ENCODE peak calls at places on chromosomes 1 and 21, in five cellular contexts. One of them, this sample, is unnamed.

GRCh38 chr21:42685036-42685435 is 31.6 kb downstream of the PDE9A start:
- DNase-seq in CD4-positive, CD25-positive, alpha-beta regulatory T cell: no peak
- DNase-seq in thoracic aorta: no peak
- DNase-seq in right cardiac atrium: no peak
- DNase-seq in iPS DF 6.9: no peak
- DNase-seq in this sample: no peak

GRCh38 chr1:182671779-182672486 is 12.5 kb downstream of the RGS8 start:
- DNase-seq in CD4-positive, CD25-positive, alpha-beta regulatory T cell: no peak
- DNase-seq in thoracic aorta: no peak
- DNase-seq in iPS DF 6.9: no peak
- DNase-seq in right cardiac atrium: no peak
- DNase-seq in this sample: peak; percentile 77

GRCh38 chr1:45876000-45876399 is 72.6 kb downstream of the MAST2 start:
- DNase-seq in thoracic aorta: no peak
- DNase-seq in CD4-positive, CD25-positive, alpha-beta regulatory T cell: no peak
- DNase-seq in iPS DF 6.9: no peak
- DNase-seq in right cardiac atrium: no peak
- DNase-seq in this sample: peak; percentile 82

GRCh38 chr1:201009967-201010645 is 13.4 kb downstream of the KIF21B start:
- DNase-seq in thoracic aorta: no peak
- DNase-seq in iPS DF 6.9: no peak
- DNase-seq in right cardiac atrium: no peak
- DNase-seq in CD4-positive, CD25-positive, alpha-beta regulatory T cell: no peak
- DNase-seq in this sample: no peak

GRCh38 chr1:93143136-93143535 is 37.1 kb downstream of the TMED5 start:
- DNase-seq in thoracic aorta: no peak
- DNase-seq in right cardiac atrium: no peak
- DNase-seq in iPS DF 6.9: no peak
- DNase-seq in CD4-positive, CD25-positive, alpha-beta regulatory T cell: no peak
- DNase-seq in this sample: no peak

GRCh38 chr1:53540604-53541262 is 81.5 kb downstream of the DMRTB1 start:
- DNase-seq in CD4-positive, CD25-positive, alpha-beta regulatory T cell: no peak
- DNase-seq in right cardiac atrium: peak; percentile 0
- DNase-seq in thoracic aorta: no peak
- DNase-seq in iPS DF 6.9: no peak
- DNase-seq in this sample: no peak

GRCh38 chr1:240104662-240105061 is 13.0 kb downstream of the FMN2 start:
- DNase-seq in iPS DF 6.9: no peak
- DNase-seq in CD4-positive, CD25-positive, alpha-beta regulatory T cell: no peak
- DNase-seq in thoracic aorta: no peak
- DNase-seq in right cardiac atrium: no peak
- DNase-seq in this sample: no peak

GRCh38 chr1:102732927-102733326 is 375.4 kb downstream of the COL11A1 start:
- DNase-seq in CD4-positive, CD25-positive, alpha-beta regulatory T cell: no peak
- DNase-seq in thoracic aorta: no peak
- DNase-seq in right cardiac atrium: no peak
- DNase-seq in iPS DF 6.9: no peak
- DNase-seq in this sample: no peak

GRCh38 chr1:206738370-206739366 is 31.9 kb upstream of the IL19 start:
- DNase-seq in iPS DF 6.9: no peak
- DNase-seq in CD4-positive, CD25-positive, alpha-beta regulatory T cell: no peak
- DNase-seq in right cardiac atrium: no peak
- DNase-seq in thoracic aorta: no peak
- DNase-seq in this sample: peak; percentile 46

GRCh38 chr1:108533351-108534083 is 26.4 kb upstream of the EEIG2 start:
- DNase-seq in right cardiac atrium: no peak
- DNase-seq in iPS DF 6.9: no peak
- DNase-seq in thoracic aorta: no peak
- DNase-seq in CD4-positive, CD25-positive, alpha-beta regulatory T cell: no peak
- DNase-seq in this sample: no peak

GRCh38 chr1:209595599-209595998 is 12.1 kb downstream of the CAMK1G start:
- DNase-seq in iPS DF 6.9: no peak
- DNase-seq in CD4-positive, CD25-positive, alpha-beta regulatory T cell: no peak
- DNase-seq in thoracic aorta: no peak
- DNase-seq in right cardiac atrium: no peak
- DNase-seq in this sample: no peak

GRCh38 chr1:40132383-40133121 is 28.6 kb upstream of the RLF start:
- DNase-seq in CD4-positive, CD25-positive, alpha-beta regulatory T cell: no peak
- DNase-seq in iPS DF 6.9: no peak
- DNase-seq in thoracic aorta: no peak
- DNase-seq in right cardiac atrium: peak; percentile 10
- DNase-seq in this sample: no peak

GRCh38 chr1:54754045-54754444 is 10.3 kb downstream of the PARS2 start:
- DNase-seq in CD4-positive, CD25-positive, alpha-beta regulatory T cell: no peak
- DNase-seq in right cardiac atrium: no peak
- DNase-seq in iPS DF 6.9: no peak
- DNase-seq in thoracic aorta: no peak
- DNase-seq in this sample: no peak

GRCh38 chr1:43979528-43980254 is 681 bp downstream of the B4GALT2 start:
- DNase-seq in right cardiac atrium: peak; percentile 77
- DNase-seq in thoracic aorta: no peak
- DNase-seq in CD4-positive, CD25-positive, alpha-beta regulatory T cell: no peak
- DNase-seq in iPS DF 6.9: no peak
- DNase-seq in this sample: peak; percentile 89

GRCh38 chr1:36657826-36658225 is 175.1 kb upstream of the CSF3R start:
- DNase-seq in right cardiac atrium: no peak
- DNase-seq in CD4-positive, CD25-positive, alpha-beta regulatory T cell: no peak
- DNase-seq in thoracic aorta: no peak
- DNase-seq in iPS DF 6.9: no peak
- DNase-seq in this sample: no peak

GRCh38 chr1:43531453-43531905 is 796 bp downstream of the PTPRF start:
- DNase-seq in thoracic aorta: no peak
- DNase-seq in CD4-positive, CD25-positive, alpha-beta regulatory T cell: no peak
- DNase-seq in right cardiac atrium: peak; percentile 38
- DNase-seq in iPS DF 6.9: no peak
- DNase-seq in this sample: no peak

GRCh38 chr21:15617968-15618367 is 111.8 kb upstream of the USP25 start:
- DNase-seq in CD4-positive, CD25-positive, alpha-beta regulatory T cell: no peak
- DNase-seq in thoracic aorta: no peak
- DNase-seq in right cardiac atrium: no peak
- DNase-seq in iPS DF 6.9: no peak
- DNase-seq in this sample: no peak

GRCh38 chr1:208238710-208239517 is 5.3 kb downstream of the PLXNA2 start:
- DNase-seq in right cardiac atrium: no peak
- DNase-seq in iPS DF 6.9: no peak
- DNase-seq in thoracic aorta: no peak
- DNase-seq in CD4-positive, CD25-positive, alpha-beta regulatory T cell: no peak
- DNase-seq in this sample: peak; percentile 70

GRCh38 chr1:59007429-59007819 is 223.6 kb upstream of the JUN start:
- DNase-seq in right cardiac atrium: no peak
- DNase-seq in CD4-positive, CD25-positive, alpha-beta regulatory T cell: no peak
- DNase-seq in thoracic aorta: no peak
- DNase-seq in iPS DF 6.9: no peak
- DNase-seq in this sample: no peak

GRCh38 chr1:59006932-59007331 is 223.1 kb upstream of the JUN start:
- DNase-seq in CD4-positive, CD25-positive, alpha-beta regulatory T cell: no peak
- DNase-seq in right cardiac atrium: no peak
- DNase-seq in thoracic aorta: no peak
- DNase-seq in iPS DF 6.9: no peak
- DNase-seq in this sample: no peak

GRCh38 chr1:59006309-59006698 is 222.5 kb upstream of the JUN start:
- DNase-seq in CD4-positive, CD25-positive, alpha-beta regulatory T cell: no peak
- DNase-seq in thoracic aorta: no peak
- DNase-seq in iPS DF 6.9: no peak
- DNase-seq in right cardiac atrium: no peak
- DNase-seq in this sample: no peak

GRCh38 chr1:59007820-59008598 is 224.2 kb upstream of the JUN start:
- DNase-seq in right cardiac atrium: no peak
- DNase-seq in iPS DF 6.9: no peak
- DNase-seq in CD4-positive, CD25-positive, alpha-beta regulatory T cell: no peak
- DNase-seq in thoracic aorta: no peak
- DNase-seq in this sample: no peak

DNA sequence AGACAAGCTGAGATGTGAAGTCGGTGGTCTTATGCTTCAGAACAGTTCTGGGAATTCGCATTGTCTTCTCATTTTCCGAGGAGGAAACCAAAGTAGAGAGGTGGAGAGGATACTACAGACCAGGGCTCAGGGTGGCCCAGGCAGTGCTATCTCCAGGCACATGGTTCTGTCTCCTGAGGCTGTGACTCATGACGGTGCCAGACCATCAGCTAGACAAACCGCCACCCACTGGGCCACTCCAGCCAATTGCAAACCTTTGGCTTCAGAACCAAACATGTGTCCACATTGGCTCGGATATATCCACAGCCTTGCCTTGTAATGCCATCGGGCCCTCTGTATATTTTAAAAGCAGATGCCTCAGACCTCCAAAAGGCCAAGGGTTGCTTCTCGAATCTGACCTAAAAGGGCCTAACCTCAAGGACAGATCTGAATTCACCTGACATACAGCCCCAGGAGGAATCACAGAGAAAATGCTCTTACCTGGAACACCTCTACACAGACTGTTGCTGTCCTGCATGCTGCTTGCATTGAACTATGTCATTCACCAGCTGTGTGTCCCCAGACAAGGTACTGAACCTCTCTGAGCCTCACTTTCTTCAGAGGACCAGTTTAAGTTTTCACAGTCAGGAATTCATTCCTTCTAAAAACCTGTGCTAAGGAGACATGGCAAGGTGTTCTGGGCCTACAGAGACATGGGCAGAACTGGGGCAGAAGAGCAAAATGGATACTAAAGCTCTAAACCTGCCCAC is 224.9 kb upstream of the JUN start:
- DNase-seq in iPS DF 6.9: no peak
- DNase-seq in right cardiac atrium: peak; percentile 29
- DNase-seq in CD4-positive, CD25-positive, alpha-beta regulatory T cell: no peak
- DNase-seq in thoracic aorta: no peak
- DNase-seq in this sample: no peak
- H3K4me1 ChIP-seq in iPS DF 6.9: no peaks in the 10 kb centered on the region
- H3K4me1 ChIP-seq in right cardiac atrium: peaks cover 10% of the 10 kb centered on the region
- H3K4me1 ChIP-seq in CD4-positive, CD25-positive, alpha-beta regulatory T cell: peaks cover 10% of the 10 kb centered on the region
- H3K4me1 ChIP-seq in thoracic aorta: peaks cover 36% of the 10 kb centered on the region
- H3K4me1 ChIP-seq in this sample: no peaks in the 10 kb centered on the region

GRCh38 chr1:154433161-154433681 is 28.1 kb downstream of the IL6R start:
- DNase-seq in thoracic aorta: no peak
- DNase-seq in right cardiac atrium: peak; percentile 56
- DNase-seq in iPS DF 6.9: no peak
- DNase-seq in CD4-positive, CD25-positive, alpha-beta regulatory T cell: no peak
- DNase-seq in this sample: peak; percentile 40

GRCh38 chr1:154430903-154431302 is 25.8 kb downstream of the IL6R start:
- DNase-seq in right cardiac atrium: no peak
- DNase-seq in CD4-positive, CD25-positive, alpha-beta regulatory T cell: no peak
- DNase-seq in iPS DF 6.9: no peak
- DNase-seq in thoracic aorta: no peak
- DNase-seq in this sample: peak; percentile 45

GRCh38 chr1:154429118-154429517 is 24.0 kb downstream of the IL6R start:
- DNase-seq in iPS DF 6.9: no peak
- DNase-seq in CD4-positive, CD25-positive, alpha-beta regulatory T cell: no peak
- DNase-seq in right cardiac atrium: no peak
- DNase-seq in thoracic aorta: no peak
- DNase-seq in this sample: no peak

GRCh38 chr1:154429841-154430611 is 24.9 kb downstream of the IL6R start:
- DNase-seq in thoracic aorta: no peak
- DNase-seq in iPS DF 6.9: no peak
- DNase-seq in right cardiac atrium: no peak
- DNase-seq in CD4-positive, CD25-positive, alpha-beta regulatory T cell: no peak
- DNase-seq in this sample: no peak

DNA sequence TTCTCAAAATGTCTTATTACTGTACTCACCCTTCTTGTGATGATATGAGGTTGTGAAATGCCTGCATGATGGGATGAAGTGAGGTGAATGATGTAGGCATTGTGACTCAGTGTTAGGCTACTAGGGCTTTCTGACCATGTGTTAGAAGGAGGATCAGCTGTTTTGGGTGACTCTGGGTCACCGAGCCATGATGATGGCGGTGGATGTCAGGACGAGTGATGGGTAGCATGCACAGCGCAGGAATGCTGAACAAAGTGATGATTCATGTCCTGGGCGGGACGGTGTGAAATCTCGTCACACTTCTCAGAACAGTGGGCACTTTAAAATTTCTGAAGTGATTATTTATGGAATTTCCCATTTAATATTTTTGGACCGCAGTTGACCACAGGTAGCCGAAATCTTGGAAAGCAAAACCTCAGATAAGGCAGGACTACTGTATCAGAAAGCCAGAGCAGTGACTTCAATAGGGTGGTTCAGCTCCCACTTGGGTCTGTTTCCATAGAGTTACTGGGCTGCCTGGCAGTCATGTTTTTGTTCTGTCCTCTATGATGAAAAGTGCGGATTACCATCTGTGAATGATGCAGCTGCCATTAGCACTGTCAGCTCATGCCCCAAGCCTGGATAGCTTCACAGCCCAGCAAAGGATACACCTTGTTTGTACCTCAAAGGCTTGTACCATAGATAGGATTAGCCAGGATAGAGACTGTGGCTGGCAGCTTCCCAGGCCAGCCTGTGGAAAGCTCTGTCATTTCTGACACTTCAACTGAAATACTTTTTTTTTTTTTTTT is 26.6 kb downstream of the IL6R start:
- DNase-seq in CD4-positive, CD25-positive, alpha-beta regulatory T cell: no peak
- DNase-seq in thoracic aorta: peak; percentile 42
- DNase-seq in iPS DF 6.9: no peak
- DNase-seq in right cardiac atrium: peak; percentile 64
- DNase-seq in this sample: peak; percentile 38
- H3K4me1 ChIP-seq in CD4-positive, CD25-positive, alpha-beta regulatory T cell: peaks cover 52% of the 10 kb centered on the region
- H3K4me1 ChIP-seq in thoracic aorta: peaks cover 24% of the 10 kb centered on the region
- H3K4me1 ChIP-seq in iPS DF 6.9: peaks cover 5% of the 10 kb centered on the region
- H3K4me1 ChIP-seq in right cardiac atrium: peaks cover 31% of the 10 kb centered on the region
- H3K4me1 ChIP-seq in this sample: no peaks in the 10 kb centered on the region

DNA sequence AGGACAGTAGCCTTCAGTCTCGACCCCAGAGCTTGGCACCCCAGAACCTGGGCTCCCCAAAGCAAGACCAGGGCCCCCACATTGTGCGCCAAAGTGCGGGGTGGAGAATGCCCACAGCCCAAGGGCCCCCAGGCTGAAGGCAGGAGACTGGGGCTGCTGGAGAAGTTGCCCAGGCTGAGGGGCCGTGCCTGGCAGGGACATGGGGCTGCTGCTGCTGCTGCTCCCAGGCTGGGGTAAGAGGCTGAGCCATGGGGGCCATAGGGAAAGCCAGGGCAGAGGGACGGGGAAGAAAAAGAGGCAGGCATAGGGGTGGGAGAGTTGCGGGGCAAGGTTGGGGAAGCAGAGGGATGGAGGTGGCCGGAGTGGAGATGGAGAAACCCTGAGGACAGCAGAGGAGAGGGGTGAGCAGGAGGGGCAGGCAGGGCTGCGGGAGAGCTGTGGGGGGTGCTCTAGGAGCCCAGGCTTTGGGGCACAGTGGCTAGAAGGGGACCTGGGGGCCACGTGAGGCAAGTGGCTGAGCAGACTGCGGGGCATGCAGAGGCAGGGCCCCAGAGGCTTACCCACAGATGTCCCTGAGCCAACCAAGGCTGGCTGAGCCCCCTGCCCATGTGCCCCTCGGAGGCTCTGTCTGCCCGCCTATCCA is 18.9 kb downstream of the SLC27A3 start:
- DNase-seq in right cardiac atrium: no peak
- DNase-seq in iPS DF 6.9: no peak
- DNase-seq in CD4-positive, CD25-positive, alpha-beta regulatory T cell: no peak
- DNase-seq in thoracic aorta: no peak
- DNase-seq in this sample: no peak
- H3K4me1 ChIP-seq in right cardiac atrium: peaks cover 4% of the 10 kb centered on the region
- H3K4me1 ChIP-seq in iPS DF 6.9: peaks cover 8% of the 10 kb centered on the region
- H3K4me1 ChIP-seq in CD4-positive, CD25-positive, alpha-beta regulatory T cell: peaks cover 3% of the 10 kb centered on the region
- H3K4me1 ChIP-seq in thoracic aorta: peaks cover 20% of the 10 kb centered on the region
- H3K4me1 ChIP-seq in this sample: peaks cover 37% of the 10 kb centered on the region

DNA sequence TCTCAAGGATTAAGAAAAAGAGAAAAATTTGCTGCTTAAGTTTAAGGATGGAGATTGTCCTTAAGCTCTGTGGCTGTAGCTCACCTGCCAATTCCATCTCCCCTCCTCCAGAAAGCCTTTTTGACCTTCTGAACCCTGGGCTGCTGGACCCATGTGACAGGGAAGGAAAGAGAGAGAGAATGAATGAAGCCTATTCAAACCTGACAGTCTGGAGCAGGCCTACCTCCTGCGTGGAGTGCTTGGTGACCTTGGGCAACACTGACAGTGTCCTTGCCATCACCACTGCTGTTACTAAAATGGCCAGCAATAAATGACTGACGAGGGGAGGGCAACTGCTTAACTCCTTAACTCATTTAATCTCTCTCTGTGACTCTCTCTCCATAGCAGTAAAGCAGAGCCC is 156.4 kb downstream of the TRABD2B start:
- DNase-seq in right cardiac atrium: no peak
- DNase-seq in iPS DF 6.9: no peak
- DNase-seq in CD4-positive, CD25-positive, alpha-beta regulatory T cell: no peak
- DNase-seq in thoracic aorta: no peak
- DNase-seq in this sample: no peak
- H3K4me1 ChIP-seq in right cardiac atrium: peaks cover 14% of the 10 kb centered on the region
- H3K4me1 ChIP-seq in iPS DF 6.9: peaks cover 10% of the 10 kb centered on the region
- H3K4me1 ChIP-seq in CD4-positive, CD25-positive, alpha-beta regulatory T cell: no peaks in the 10 kb centered on the region
- H3K4me1 ChIP-seq in thoracic aorta: peaks cover 49% of the 10 kb centered on the region
- H3K4me1 ChIP-seq in this sample: peaks cover 2% of the 10 kb centered on the region